ENCODE peak calls at places on chromosomes 2 and 18, in ten cellular contexts. O is astrocyte of the spinal cord; S is CD4-positive, alpha-beta T cell; V is fibroblast of lung; D is GM20000; I is choroid plexus epithelial cell; J is tibial artery; N is adrenal gland; Q is astrocyte; B is psoas muscle. C is an unnamed sample.

GRCh38 chr18:3870914-3871313 is 420.9 kb downstream of the TGIF1 start:
- DNase-seq in I (no peak), S (no peak), D (no peak), V (no peak), Q (no peak), B (no peak), O (no peak), J (no peak), N (no peak), C (no peak)

GRCh38 chr2:134845719-134846118 is 7.3 kb downstream of the ACMSD start:
- DNase-seq in V (peak; percentile 88), S (no peak), O (peak; percentile 77), I (peak; percentile 11), N (no peak), Q (peak; percentile 85), D (no peak), B (no peak), J (no peak), C (no peak)

GRCh38 chr2:233430091-233430490 is 75.8 kb downstream of the DGKD start:
- DNase-seq in N (no peak), I (no peak), D (no peak), Q (peak; percentile 20), S (no peak), V (peak; percentile 35), B (no peak), O (no peak), J (no peak), C (no peak)

GRCh38 chr18:11251891-11252270 is 102.5 kb upstream of the PIEZO2 start:
- DNase-seq in B (no peak), J (no peak), D (no peak), O (peak; percentile 69), Q (peak; percentile 6), S (no peak), I (peak; percentile 82), V (peak; percentile 12), N (no peak), C (no peak)

GRCh38 chr2:13218205-13218604 is 501.5 kb downstream of the TRIB2 start:
- DNase-seq in O (no peak), V (no peak), D (no peak), B (no peak), N (no peak), Q (no peak), J (no peak), I (no peak), S (no peak), C (no peak)

GRCh38 chr2:9809448-9810088 is 33.7 kb upstream of the TAF1B start:
- DNase-seq in D (no peak), O (no peak), N (no peak), V (no peak), S (peak; percentile 20), J (no peak), Q (no peak), B (no peak), I (no peak), C (no peak)

GRCh38 chr2:168702579-168702978 is 99.9 kb upstream of the NOSTRIN start:
- DNase-seq in D (no peak), J (no peak), Q (no peak), N (no peak), V (no peak), I (no peak), S (no peak), O (no peak), B (no peak), C (no peak)

GRCh38 chr2:170073288-170073687 is 104.7 kb upstream of the MYO3B start:
- DNase-seq in B (peak; percentile 27), V (peak; percentile 89), Q (peak; percentile 86), O (peak; percentile 76), J (no peak), N (peak; percentile 90), I (peak; percentile 93), D (no peak), S (no peak), C (no peak)

GRCh38 chr2:69012310-69013122 is 463 bp upstream of the ANTXR1 start:
- DNase-seq in B (peak; percentile 70), O (peak; percentile 80), D (peak; percentile 68), V (peak; percentile 39), S (peak; percentile 58), Q (peak; percentile 40), J (peak; percentile 86), I (peak; percentile 78), N (peak; percentile 67), C (peak; percentile 52)

GRCh38 chr2:166302036-166302435 is 73.7 kb downstream of the SCN9A start:
- DNase-seq in N (no peak), J (no peak), B (no peak), O (no peak), V (no peak), I (no peak), S (no peak), Q (no peak), D (no peak), C (no peak)

GRCh38 chr18:11034816-11035215 is 114.6 kb downstream of the PIEZO2 start:
- DNase-seq in V (no peak), D (no peak), O (no peak), S (no peak), N (peak; percentile 67), I (peak; percentile 55), J (no peak), Q (no peak), B (no peak), C (no peak)

GRCh38 chr18:59055345-59056032 is 84.2 kb upstream of the SEC11C start:
- DNase-seq in D (no peak), N (no peak), B (no peak), Q (no peak), S (no peak), V (no peak), O (no peak), I (peak; percentile 61), J (no peak), C (no peak)
- TF ChIP-seq CTCF in D (no peak), N (no peak), B (no peak), Q (no peak), S (no peak), V (no peak), O (peak; percentile 26), I (peak; percentile 66), J (no peak), C (no peak)

GRCh38 chr2:99617811-99618210 is 128.0 kb upstream of the REV1 start:
- DNase-seq in I (no peak), D (no peak), Q (no peak), B (no peak), V (no peak), N (no peak), J (no peak), O (no peak), S (no peak), C (no peak)

GRCh38 chr2:99618579-99619097 is 128.8 kb upstream of the REV1 start:
- DNase-seq in D (no peak), I (no peak), J (no peak), S (no peak), O (no peak), B (no peak), Q (no peak), V (no peak), N (no peak), C (no peak)

GRCh38 chr2:99613992-99614391 is 124.2 kb upstream of the REV1 start:
- DNase-seq in J (no peak), I (no peak), Q (no peak), D (no peak), O (no peak), V (no peak), B (no peak), N (no peak), S (no peak), C (no peak)

GRCh38 chr2:99611786-99612185 is 122.0 kb upstream of the REV1 start:
- DNase-seq in B (no peak), D (no peak), N (no peak), V (no peak), I (no peak), J (no peak), S (no peak), Q (no peak), O (no peak), C (no peak)

DNA sequence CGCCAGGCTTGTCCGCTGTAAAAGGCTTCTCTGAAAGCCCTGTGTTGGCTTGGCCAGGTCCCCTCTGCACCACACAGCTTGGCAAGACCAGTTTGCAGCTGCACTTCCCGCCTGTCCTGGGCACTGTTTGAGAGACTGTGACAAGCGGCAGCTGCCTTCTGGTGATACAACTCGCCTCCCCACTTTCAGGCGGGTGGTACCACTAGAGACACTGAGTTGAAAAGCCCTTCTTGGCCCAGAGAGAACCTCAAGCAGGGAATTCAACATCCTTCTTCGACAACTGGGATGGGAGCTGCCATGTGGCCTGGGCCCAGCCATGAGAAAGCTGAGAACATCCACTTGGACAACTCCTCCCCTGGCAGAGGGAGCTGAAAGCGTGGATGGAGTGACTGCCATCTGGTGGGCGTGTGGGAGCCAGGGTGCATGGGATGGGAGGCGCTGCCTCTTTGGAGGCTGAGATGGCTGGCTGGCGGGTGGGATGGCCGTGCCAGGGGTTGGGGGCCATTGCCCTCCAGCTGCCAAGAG is 125.5 kb upstream of the REV1 start:
- DNase-seq in Q (no peak), N (no peak), B (peak; percentile 24), V (no peak), D (no peak), S (no peak), J (no peak), I (peak; percentile 14), O (no peak), C (no peak)
- TF ChIP-seq CTCF in Q (no peak), N (no peak), B (peak; percentile 47), V (no peak), D (no peak), S (no peak), J (no peak), I (peak; percentile 47), O (peak; percentile 41), C (no peak)

GRCh38 chr2:105789745-105790466 is 45.2 kb downstream of the NCK2 start:
- DNase-seq in I (no peak), V (peak; percentile 77), O (peak; percentile 63), S (no peak), J (peak; percentile 82), B (peak; percentile 55), N (peak; percentile 85), Q (peak; percentile 69), D (peak; percentile 34), C (no peak)

GRCh38 chr2:105785095-105785847 is 40.6 kb downstream of the NCK2 start:
- DNase-seq in I (no peak), O (no peak), V (no peak), D (no peak), B (no peak), J (no peak), S (no peak), Q (no peak), N (no peak), C (no peak)

GRCh38 chr2:105786231-105787230 is 41.8 kb downstream of the NCK2 start:
- DNase-seq in B (no peak), O (no peak), N (no peak), S (no peak), J (no peak), V (no peak), D (no peak), I (no peak), Q (no peak), C (no peak)

GRCh38 chr2:105788670-105789290 is 44.1 kb downstream of the NCK2 start:
- DNase-seq in D (no peak), V (peak; percentile 59), J (no peak), B (no peak), Q (peak; percentile 43), O (no peak), S (no peak), N (no peak), I (no peak), C (no peak)

GRCh38 chr2:105787376-105788318 is 42.9 kb downstream of the NCK2 start:
- DNase-seq in B (no peak), O (no peak), V (no peak), Q (no peak), J (no peak), I (peak; percentile 36), N (peak; percentile 56), D (no peak), S (no peak), C (no peak)
- TF ChIP-seq CTCF in B (peak; percentile 5), O (no peak), V (no peak), Q (peak; percentile 7), J (no peak), I (peak; percentile 38), N (no peak), D (no peak), S (no peak), C (no peak)

GRCh38 chr18:26457611-26458350 is 90.6 kb downstream of the KCTD1 start:
- DNase-seq in N (no peak), B (no peak), V (no peak), Q (no peak), S (no peak), D (no peak), J (no peak), I (no peak), O (no peak), C (peak; percentile 66)
- TF ChIP-seq CTCF in N (no peak), B (no peak), V (no peak), Q (no peak), S (no peak), D (no peak), J (peak; percentile 7), I (peak; percentile 19), O (peak; percentile 26), C (peak; percentile 40)